ENCODE peak calls at places on chromosomes 5 and 9, in five cellular contexts. G is activated CD8-positive, alpha-beta memory T cell treated with anti-CD3 and anti-CD28 coated beads for 48 hours; C is ELR; N is hepatocyte; W is BJ. S is an unnamed sample.

GRCh38 chr5:174195517-174195916 is 150.0 kb downstream of the NSG2 start:
- DNase-seq in G (no peak), C (no peak), N (no peak), W (no peak), S (no peak)

GRCh38 chr5:20286512-20286911 is 298.5 kb upstream of the CDH18 start:
- DNase-seq in G (no peak), C (peak), N (no peak), W (peak), S (no peak)

GRCh38 chr9:114289106-114289505 is 33.8 kb upstream of the ORM1 start:
- DNase-seq in G (no peak), C (no peak), N (no peak), W (no peak), S (no peak)

GRCh38 chr5:127229185-127229889 is 61.3 kb upstream of the MEGF10 start:
- DNase-seq in G (peak), C (peak), N (peak), W (no peak), S (peak)

GRCh38 chr5:43627028-43627427 is 24.0 kb downstream of the NNT start:
- DNase-seq in G (no peak), C (peak), N (peak), W (no peak), S (no peak)

GRCh38 chr9:123864291-123864690 is 65.6 kb downstream of the DENND1A start:
- DNase-seq in G (no peak), C (no peak), N (no peak), W (no peak), S (no peak)

GRCh38 chr5:32276173-32276853 is 36.4 kb downstream of the MTMR12 start:
- DNase-seq in G (no peak), C (no peak), N (peak), W (no peak), S (no peak)

GRCh38 chr5:111364992-111365391 is 140.8 kb downstream of the CAMK4 start:
- DNase-seq in G (no peak), C (peak), N (peak), W (no peak), S (no peak)

GRCh38 chr5:107570805-107571531 is 99.8 kb downstream of the EFNA5 start:
- DNase-seq in G (peak), C (peak), N (peak), W (no peak), S (no peak)

GRCh38 chr9:83596899-83597504 is 25.9 kb upstream of the IDNK start:
- DNase-seq in G (peak), C (peak), N (peak), W (no peak), S (peak)

GRCh38 chr5:83343345-83343744 is 128.2 kb upstream of the VCAN start:
- DNase-seq in G (no peak), C (no peak), N (no peak), W (no peak), S (no peak)

GRCh38 chr5:149544199-149544472 is 7.1 kb downstream of the CSNK1A1 start:
- DNase-seq in G (no peak), C (no peak), N (no peak), W (no peak), S (no peak)

GRCh38 chr9:78767449-78767848 is 470.5 kb downstream of the PSAT1 start:
- DNase-seq in G (no peak), C (no peak), N (no peak), W (no peak), S (no peak)

GRCh38 chr5:160054047-160054446 is 45.1 kb downstream of the TTC1 start:
- DNase-seq in G (no peak), C (peak), N (no peak), W (no peak), S (no peak)

GRCh38 chr9:132157347-132158116 is 4.3 kb upstream of the NTNG2 start:
- DNase-seq in G (no peak), C (no peak), N (no peak), W (no peak), S (no peak)

GRCh38 chr5:24492231-24492630 is 152.5 kb downstream of the CDH10 start:
- DNase-seq in G (no peak), C (no peak), N (no peak), W (no peak), S (no peak)

GRCh38 chr5:180673371-180674252 is 24.2 kb upstream of the FLT4 start:
- DNase-seq in G (no peak), C (no peak), N (no peak), W (no peak), S (no peak)

GRCh38 chr9:3032898-3033297 is 189.0 kb upstream of the PUM3 start:
- DNase-seq in G (no peak), C (no peak), N (no peak), W (no peak), S (no peak)

S was measured in mesothelial cell of epicardium.